ENCODE peak calls at places on chromosomes 4 and X, in ten cellular contexts. D is activated naive CD4-positive, alpha-beta T cell treated with Interleukin-2 at 50 U/mL for 16 hours; M is fibroblast of the conjunctiva; T is NCI-H1092; W is stimulated activated CD4-positive, alpha-beta T cell treated with anti-CD3 and anti-CD28 coated beads, Interleukin-15, amount 100 ng/mL, for 1 hour; J is PC-9; R is D341Med; S is IMR-90; E is kidney epithelial cell; F is stimulated activated CD8-positive, alpha-beta memory T cell treated with anti-CD3 and anti-CD28 coated beads, Interleukin-12 subunit alpha, Interleukin-12 subunit beta, amount 100 ng/mL, for 1 hour. B is an unnamed sample.
A peak's percentile ranks its signal among the peaks of the same experiment; 100 is the strongest.

GRCh38 chr4:183335369-183335940 is 13.2 kb upstream of the CLDN24 start:
- DNase-seq in R (no peak), T (no peak), F (no peak), M (peak; percentile 66), D (no peak), S (peak; percentile 96), W (no peak), J (peak; percentile 76), E (peak; percentile 76), B (no peak)

GRCh38 chrX:16433021-16433420 is 216.9 kb upstream of the S100G start:
- DNase-seq in W (no peak), F (no peak), T (no peak), S (no peak), M (no peak), R (no peak), D (no peak), J (no peak), E (no peak), B (no peak)

GRCh38 chr4:123699823-123700822 is 303.5 kb downstream of the SPRY1 start:
- DNase-seq in T (no peak), E (peak; percentile 61), J (no peak), D (no peak), W (no peak), M (peak; percentile 87), R (no peak), S (peak; percentile 93), F (no peak), B (no peak)

GRCh38 chr4:60450054-60450453 is 750.1 kb upstream of the ADGRL3 start:
- DNase-seq in T (no peak), W (no peak), J (no peak), D (no peak), M (no peak), E (no peak), F (no peak), R (no peak), S (no peak), B (no peak)

GRCh38 chrX:110317079-110317819 is 636 bp downstream of the AMMECR1 start:
- DNase-seq in J (no peak), E (no peak), D (peak; percentile 29), M (no peak), S (no peak), R (peak; percentile 53), W (peak; percentile 2), T (no peak), F (peak; percentile 7), B (no peak)

GRCh38 chr4:46830971-46831454 is 78.0 kb downstream of the COX7B2 start:
- DNase-seq in M (no peak), D (no peak), E (no peak), S (no peak), R (no peak), W (no peak), J (no peak), F (no peak), T (no peak), B (no peak)

GRCh38 chr4:132642196-132642817 is 506.8 kb upstream of the PCDH10 start:
- DNase-seq in W (no peak), E (no peak), M (peak; percentile 23), R (peak; percentile 66), D (no peak), T (peak; percentile 7), J (no peak), S (peak; percentile 12), F (no peak), B (peak; percentile 2)

GRCh38 chrX:40331353-40331752 is 233.6 kb upstream of the BCOR start:
- DNase-seq in R (no peak), F (no peak), M (no peak), E (no peak), T (no peak), D (no peak), J (no peak), W (no peak), S (no peak), B (no peak)

GRCh38 chr4:65798498-65799127 is 128.3 kb upstream of the EPHA5 start:
- DNase-seq in T (no peak), S (no peak), F (no peak), W (no peak), R (no peak), E (no peak), J (no peak), D (no peak), M (no peak), B (no peak)

GRCh38 chr4:121913667-121914066 is 38.2 kb downstream of the TRPC3 start:
- DNase-seq in T (no peak), E (no peak), W (no peak), S (peak; percentile 24), F (no peak), J (no peak), R (no peak), M (no peak), D (no peak), B (no peak)

GRCh38 chrX:74452199-74452481 is 30.8 kb downstream of the SLC16A2 start:
- DNase-seq in S (no peak), E (no peak), T (no peak), W (no peak), R (no peak), J (no peak), M (no peak), F (no peak), D (no peak), B (no peak)

GRCh38 chrX:123878177-123878576 is 18.3 kb downstream of the XIAP start:
- DNase-seq in T (no peak), J (no peak), R (no peak), F (no peak), W (no peak), E (no peak), M (no peak), S (peak; percentile 42), D (no peak), B (no peak)

GRCh38 chrX:69163936-69164741 is 1.1 kb downstream of the PJA1 start:
- DNase-seq in W (peak; percentile 17), E (no peak), J (no peak), R (peak; percentile 53), M (no peak), S (no peak), T (peak; percentile 31), D (peak; percentile 41), F (peak; percentile 25), B (no peak)

GRCh38 chr4:10866691-10867090 is 182.1 kb upstream of the CLNK start:
- DNase-seq in F (no peak), T (peak; percentile 9), R (no peak), M (no peak), E (no peak), S (no peak), W (no peak), J (no peak), D (no peak), B (peak; percentile 95)

GRCh38 chr4:147578057-147578476 is 39.1 kb upstream of the TMEM184C start:
- DNase-seq in S (peak; percentile 99), E (peak; percentile 95), D (no peak), M (peak; percentile 69), W (no peak), F (no peak), R (no peak), T (no peak), J (peak; percentile 94), B (no peak)

GRCh38 chrX:153851981-153852380 is 21.6 kb upstream of the PDZD4 start:
- DNase-seq in T (no peak), R (no peak), J (no peak), S (no peak), F (no peak), E (no peak), D (no peak), M (no peak), W (no peak), B (no peak)

GRCh38 chr4:68576272-68577100 is at the start of gene UGT2B17:
- DNase-seq in R (no peak), M (no peak), W (no peak), T (no peak), E (no peak), D (no peak), S (no peak), J (no peak), F (no peak), B (no peak)

GRCh38 chrX:108412783-108413182 is 25.4 kb downstream of the COL4A6 start:
- DNase-seq in R (no peak), S (no peak), J (no peak), T (no peak), E (no peak), F (no peak), M (no peak), W (no peak), D (no peak), B (no peak)

GRCh38 chr4:165367040-165367439 is 11.8 kb upstream of the CPE start:
- DNase-seq in W (no peak), T (no peak), E (no peak), D (no peak), J (no peak), S (no peak), F (no peak), R (no peak), M (no peak), B (no peak)